ENCODE peak calls at places on chromosomes 4 and X, in five cellular contexts. O, H, Q, T and W are unnamed samples.

GRCh38 chrX:136822337-136823095 is 41.8 kb upstream of the ARHGEF6 start:
- DNase-seq in Q (no peak), H (no peak), T (no peak), O (no peak), W (no peak)

GRCh38 chr4:138671106-138671505 is 344.5 kb upstream of the NOCT start:
- DNase-seq in Q (no peak), T (no peak), H (no peak), O (no peak), W (no peak)

GRCh38 chrX:123330229-123330942 is 146.3 kb downstream of the GRIA3 start:
- DNase-seq in H (no peak), O (peak), Q (no peak), T (no peak), W (no peak)

GRCh38 chrX:41259516-41259915 is 74.4 kb upstream of the DDX3X start:
- DNase-seq in O (peak), Q (no peak), H (no peak), T (no peak), W (no peak)

GRCh38 chr4:87014284-87014782 is 79.5 kb downstream of the AFF1 start:
- DNase-seq in T (no peak), Q (no peak), O (no peak), H (no peak), W (no peak)

GRCh38 chr4:48639816-48640215 is 140.3 kb downstream of the FRYL start:
- DNase-seq in O (no peak), T (no peak), Q (no peak), H (no peak), W (no peak)

GRCh38 chr4:5921981-5922380 is 29.1 kb upstream of the CRMP1 start:
- DNase-seq in O (no peak), H (no peak), Q (no peak), T (no peak), W (no peak)

GRCh38 chr4:3314706-3315260 is 22.0 kb downstream of the RGS12 start:
- DNase-seq in Q (no peak), O (no peak), T (no peak), H (no peak), W (no peak)

GRCh38 chrX:57674861-57675260 is 5.2 kb downstream of the NLRP2B start:
- DNase-seq in Q (no peak), O (no peak), T (no peak), H (no peak), W (no peak)

GRCh38 chr4:147078875-147079658 is 133.4 kb upstream of the TTC29 start:
- DNase-seq in Q (no peak), O (no peak), T (peak), H (no peak), W (no peak)

GRCh38 chr4:24853142-24853541 is 57.8 kb downstream of the SOD3 start:
- DNase-seq in O (no peak), H (no peak), Q (no peak), T (no peak), W (no peak)

GRCh38 chr4:176189891-176190795 is 5.2 kb downstream of the SPATA4 start:
- DNase-seq in T (no peak), O (peak), Q (no peak), H (no peak), W (no peak)

GRCh38 chr4:24482871-24483270 is 101.5 kb downstream of the DHX15 start:
- DNase-seq in H (no peak), Q (no peak), O (peak), T (no peak), W (no peak)

GRCh38 chr4:9703391-9703790 is 78.0 kb upstream of the DRD5 start:
- DNase-seq in T (no peak), H (peak), Q (no peak), O (peak), W (no peak)

GRCh38 chrX:43644124-43644701 is 11.9 kb upstream of the MAOA start:
- DNase-seq in Q (no peak), H (no peak), T (no peak), O (peak), W (peak)

GRCh38 chr4:67746797-67747495 is 7.2 kb downstream of the GNRHR start:
- DNase-seq in H (peak), O (peak), Q (no peak), T (no peak), W (no peak)

GRCh38 chr4:52592287-52592686 is 66.8 kb downstream of the USP46 start:
- DNase-seq in Q (no peak), O (no peak), T (no peak), H (no peak), W (no peak)

GRCh38 chr4:2791518-2792395 is 1.1 kb upstream of the SH3BP2 start:
- DNase-seq in O (no peak), Q (no peak), H (no peak), T (no peak), W (no peak)

GRCh38 chr4:159487284-159487747 is 384.4 kb downstream of the RAPGEF2 start:
- DNase-seq in T (peak), O (peak), Q (peak), H (peak), W (peak)

GRCh38 chrX:15512401-15512965 is 11.9 kb downstream of the BMX start:
- DNase-seq in O (no peak), H (no peak), Q (no peak), T (no peak), W (no peak)

GRCh38 chrX:136146614-136147319 is 566 bp upstream of the FHL1 start:
- DNase-seq in O (no peak), T (no peak), Q (no peak), H (no peak), W (no peak)

GRCh38 chrX:119573840-119574393 is 446 bp upstream of the UBE2A start:
- DNase-seq in T (no peak), Q (peak), O (peak), H (peak), W (peak)

GRCh38 chrX:135974279-135974856 is 580 bp upstream of the MMGT1 start:
- DNase-seq in H (peak), T (peak), O (no peak), Q (no peak), W (no peak)

GRCh38 chr4:121991968-121992367 is 40.1 kb upstream of the TRPC3 start:
- DNase-seq in T (no peak), H (no peak), Q (no peak), O (no peak), W (no peak)

GRCh38 chrX:17440258-17440657 is 65.3 kb downstream of the NHS start:
- DNase-seq in Q (no peak), T (no peak), O (no peak), H (no peak), W (no peak)